ENCODE peak calls at places on chromosomes 5 and 9, in seven cellular contexts. D is keratinocyte, R is caudate nucleus, Z is body of pancreas, X is endodermal cell, N is GM23338, W is WERI-Rb-1. A is an unnamed sample.

GRCh38 chr5:169742773-169743296 is 105.8 kb downstream of the DOCK2 start:
- DNase-seq in D (no peak), R (no peak), Z (no peak), X (no peak), N (no peak), W (no peak), A (no peak)

GRCh38 chr5:10486511-10487344 is 45.0 kb downstream of the ROPN1L start:
- DNase-seq in D (no peak), R (no peak), Z (no peak), X (no peak), N (no peak), W (no peak), A (no peak)

GRCh38 chr5:129767927-129768380 is 20.1 kb downstream of the MINAR2 start:
- DNase-seq in D (peak), R (peak), Z (peak), X (peak), N (peak), W (peak), A (peak)

GRCh38 chr5:131302506-131302905 is 38.7 kb downstream of the CDC42SE2 start:
- DNase-seq in D (no peak), R (no peak), Z (no peak), X (no peak), N (no peak), W (no peak), A (no peak)

GRCh38 chr9:7433508-7434292 is 365.9 kb downstream of the DMAC1 start:
- DNase-seq in D (peak), R (no peak), Z (no peak), X (no peak), N (no peak), W (no peak), A (no peak)

GRCh38 chr9:93660647-93661046 is 84.3 kb downstream of the PHF2 start:
- DNase-seq in D (no peak), R (no peak), Z (no peak), X (no peak), N (no peak), W (peak), A (no peak)

GRCh38 chr5:116652196-116652729 is 77.6 kb upstream of the SEMA6A start:
- DNase-seq in D (peak), R (peak), Z (peak), X (peak), N (peak), W (no peak), A (no peak)

GRCh38 chr9:87433853-87434252 is 63.8 kb upstream of the DAPK1 start:
- DNase-seq in D (no peak), R (no peak), Z (no peak), X (no peak), N (no peak), W (no peak), A (no peak)

GRCh38 chr5:122054266-122054665 is 23.8 kb downstream of the LOX start:
- DNase-seq in D (no peak), R (no peak), Z (no peak), X (no peak), N (no peak), W (no peak), A (no peak)

GRCh38 chr5:59380350-59380951 is 513.1 kb downstream of the PDE4D start:
- DNase-seq in D (peak), R (no peak), Z (no peak), X (no peak), N (peak), W (no peak), A (peak)

GRCh38 chr9:116074658-116075057 is 78.9 kb upstream of the PAPPA start:
- DNase-seq in D (no peak), R (no peak), Z (no peak), X (no peak), N (no peak), W (no peak), A (no peak)

GRCh38 chr9:109314011-109314531 is 6.8 kb downstream of the EPB41L4B start:
- DNase-seq in D (no peak), R (no peak), Z (peak), X (no peak), N (no peak), W (peak), A (no peak)

GRCh38 chr9:96006961-96007360 is 131.5 kb downstream of the ERCC6L2 start:
- DNase-seq in D (no peak), R (no peak), Z (no peak), X (no peak), N (no peak), W (no peak), A (no peak)

GRCh38 chr9:81559741-81560140 is 129.6 kb downstream of the TLE1 start:
- DNase-seq in D (peak), R (no peak), Z (no peak), X (no peak), N (no peak), W (no peak), A (no peak)

GRCh38 chr5:143572671-143573070 is 169.2 kb upstream of the NR3C1 start:
- DNase-seq in D (no peak), R (no peak), Z (no peak), X (no peak), N (no peak), W (no peak), A (no peak)

GRCh38 chr9:96587295-96587694 is 32.3 kb downstream of the CDC14B start:
- DNase-seq in D (no peak), R (no peak), Z (no peak), X (no peak), N (no peak), W (no peak), A (no peak)

GRCh38 chr5:116990010-116990409 is 415.4 kb upstream of the SEMA6A start:
- DNase-seq in D (no peak), R (peak), Z (no peak), X (no peak), N (peak), W (no peak), A (no peak)

GRCh38 chr9:109299901-109300300 is 21.0 kb downstream of the EPB41L4B start:
- DNase-seq in D (no peak), R (no peak), Z (no peak), X (no peak), N (no peak), W (no peak), A (no peak)

GRCh38 chr5:116944171-116944570 is 369.5 kb upstream of the SEMA6A start:
- DNase-seq in D (no peak), R (no peak), Z (no peak), X (peak), N (peak), W (no peak), A (no peak)

GRCh38 chr5:9903806-9904205 is 273.7 kb upstream of the TAS2R1 start:
- DNase-seq in D (no peak), R (no peak), Z (no peak), X (no peak), N (no peak), W (no peak), A (no peak)

GRCh38 chr9:24245988-24246387 is 299.7 kb downstream of the IZUMO3 start:
- DNase-seq in D (no peak), R (no peak), Z (no peak), X (no peak), N (peak), W (peak), A (peak)

GRCh38 chr5:164139423-164139822 is 634.0 kb downstream of the MAT2B start:
- DNase-seq in D (no peak), R (no peak), Z (no peak), X (no peak), N (no peak), W (no peak), A (no peak)

GRCh38 chr5:156435101-156435500 is 108.1 kb downstream of the SGCD start:
- DNase-seq in D (no peak), R (no peak), Z (no peak), X (no peak), N (no peak), W (no peak), A (no peak)

GRCh38 chr9:125601986-125602385 is 105.0 kb downstream of the MAPKAP1 start:
- DNase-seq in D (no peak), R (no peak), Z (no peak), X (peak), N (no peak), W (no peak), A (no peak)

GRCh38 chr9:72577212-72577753 is 55.9 kb downstream of the TMC1 start:
- DNase-seq in D (peak), R (no peak), Z (peak), X (no peak), N (no peak), W (no peak), A (no peak)

GRCh38 chr9:109471994-109472393 is 26.1 kb downstream of the PTPN3 start:
- DNase-seq in D (no peak), R (no peak), Z (no peak), X (no peak), N (no peak), W (no peak), A (no peak)

GRCh38 chr9:129436751-129437625 is 183.9 kb downstream of the C9orf50 start:
- DNase-seq in D (no peak), R (peak), Z (peak), X (peak), N (no peak), W (peak), A (no peak)

GRCh38 chr5:81830602-81831001 is 79.7 kb upstream of the SSBP2 start:
- DNase-seq in D (no peak), R (no peak), Z (no peak), X (no peak), N (no peak), W (no peak), A (no peak)

GRCh38 chr5:176965633-176966032 is 40.9 kb downstream of the UIMC1 start:
- DNase-seq in D (no peak), R (no peak), Z (no peak), X (no peak), N (no peak), W (no peak), A (no peak)

GRCh38 chr5:21219966-21220365 is 1232.0 kb upstream of the CDH18 start:
- DNase-seq in D (no peak), R (no peak), Z (no peak), X (no peak), N (no peak), W (no peak), A (no peak)

GRCh38 chr9:83043583-83043982 is 19.4 kb downstream of the RASEF start:
- DNase-seq in D (no peak), R (no peak), Z (no peak), X (no peak), N (peak), W (no peak), A (peak)

GRCh38 chr5:171782332-171782966 is 3.2 kb upstream of the SMIM23 start:
- DNase-seq in D (no peak), R (no peak), Z (no peak), X (peak), N (no peak), W (no peak), A (no peak)
- H3K27ac ChIP-seq in D (no peak), R (no peak), Z (no peak), X (no peak), N (no peak), W (no peak), A (no peak)

GRCh38 chr5:33523208-33523771 is 82.5 kb downstream of the TARS1 start:
- DNase-seq in D (no peak), R (peak), Z (no peak), X (no peak), N (no peak), W (no peak), A (no peak)
- H3K27ac ChIP-seq in D (no peak), R (no peak), Z (no peak), X (no peak), N (no peak), W (no peak), A (no peak)

GRCh38 chr5:150034677-150035076 is 34.1 kb downstream of the HMGXB3 start:
- DNase-seq in D (no peak), R (no peak), Z (no peak), X (no peak), N (no peak), W (no peak), A (no peak)

GRCh38 chr5:150042459-150042858 is 41.9 kb downstream of the HMGXB3 start:
- DNase-seq in D (no peak), R (no peak), Z (no peak), X (no peak), N (no peak), W (no peak), A (no peak)

GRCh38 chr5:150035139-150035893 is 34.8 kb downstream of the HMGXB3 start:
- DNase-seq in D (no peak), R (no peak), Z (no peak), X (no peak), N (no peak), W (no peak), A (peak)

GRCh38 chr5:150036513-150036912 is 36.0 kb downstream of the HMGXB3 start:
- DNase-seq in D (peak), R (no peak), Z (no peak), X (no peak), N (no peak), W (no peak), A (no peak)

GRCh38 chr5:150038547-150038946 is 38.0 kb downstream of the HMGXB3 start:
- DNase-seq in D (no peak), R (no peak), Z (no peak), X (no peak), N (no peak), W (no peak), A (no peak)
- H3K27ac ChIP-seq in D (no peak), R (no peak), Z (no peak), X (no peak), N (no peak), W (no peak), A (no peak)

GRCh38 chr5:107958861-107959260 is 288.1 kb upstream of the EFNA5 start:
- DNase-seq in D (no peak), R (no peak), Z (no peak), X (no peak), N (no peak), W (no peak), A (no peak)
- H3K27ac ChIP-seq in D (no peak), R (no peak), Z (no peak), X (no peak), N (no peak), W (no peak), A (no peak)

GRCh38 chr9:100577776-100578448 is at the start of gene CAVIN4:
- DNase-seq in D (no peak), R (no peak), Z (no peak), X (no peak), N (no peak), W (no peak), A (no peak)
- H3K27ac ChIP-seq in D (no peak), R (no peak), Z (no peak), X (no peak), N (no peak), W (no peak), A (no peak)

DNA sequence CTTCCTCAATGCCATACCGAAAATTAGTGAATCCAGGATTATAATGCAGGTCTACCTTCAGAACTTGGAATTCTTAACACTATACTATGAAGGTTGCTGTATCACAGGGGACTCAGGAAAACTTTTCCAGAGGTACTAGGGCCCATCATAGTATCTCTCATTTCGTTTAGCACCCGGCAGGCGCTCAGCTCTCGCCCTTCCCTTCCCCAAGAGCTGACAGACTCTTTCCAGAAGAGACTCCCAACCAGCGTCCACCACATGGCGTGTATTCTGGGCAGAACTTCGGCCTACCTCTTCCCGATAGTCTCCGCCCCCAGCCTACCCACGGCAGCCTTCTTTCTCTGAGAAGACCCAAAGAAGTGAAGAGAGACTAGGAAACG is 271 bp downstream of the NOL8 start:
- DNase-seq in D (no peak), R (no peak), Z (no peak), X (no peak), N (no peak), W (no peak), A (no peak)
- H3K27ac ChIP-seq in D (peak), R (peak), Z (peak), X (no peak), N (peak), W (peak), A (peak)

DNA sequence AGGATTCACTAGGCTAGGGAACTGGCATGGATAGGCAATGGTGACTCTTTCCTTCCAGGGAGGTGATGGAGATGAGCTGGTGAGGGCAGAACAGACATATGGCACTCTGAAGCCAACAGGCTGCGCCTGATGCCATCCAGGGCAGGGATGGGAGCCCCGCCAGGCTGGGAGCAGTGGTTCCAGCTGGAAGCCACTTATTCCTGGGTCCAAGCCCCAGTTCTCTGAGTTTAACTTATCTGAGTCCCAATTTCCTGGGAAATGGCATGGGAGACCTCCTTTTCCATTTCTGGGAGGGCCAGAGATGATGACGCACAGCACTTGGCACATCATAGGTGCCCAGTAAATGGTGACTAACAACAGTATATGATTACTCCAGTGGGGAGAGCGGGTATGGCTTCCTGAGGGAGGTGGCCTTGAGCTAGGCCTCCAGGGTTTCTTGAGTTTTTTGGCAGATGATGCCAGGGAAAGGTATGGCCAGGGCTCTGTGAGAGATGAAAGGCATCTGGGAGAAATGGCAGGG is 7.2 kb downstream of the PDGFRB start:
- DNase-seq in D (no peak), R (no peak), Z (no peak), X (no peak), N (no peak), W (no peak), A (no peak)
- H3K27ac ChIP-seq in D (no peak), R (peak), Z (no peak), X (no peak), N (no peak), W (no peak), A (no peak)

DNA sequence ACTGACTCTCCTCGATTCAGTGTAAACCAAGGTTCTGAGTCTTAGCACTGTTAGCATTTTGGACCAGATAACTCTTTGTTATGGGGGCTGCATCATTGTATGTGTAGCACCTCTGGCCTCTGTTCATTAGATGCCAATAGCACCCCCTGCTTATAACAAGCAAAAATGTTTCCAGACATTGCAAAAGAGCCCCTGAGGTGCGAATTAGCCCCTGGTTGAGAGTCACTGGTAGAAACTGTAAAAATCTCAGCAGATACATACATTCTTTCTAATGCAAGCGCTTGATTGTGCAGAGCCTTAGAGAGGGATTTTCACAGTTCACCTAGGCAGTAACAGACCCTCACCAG is 2.8 kb downstream of the ADRB2 start:
- DNase-seq in D (no peak), R (no peak), Z (no peak), X (no peak), N (no peak), W (no peak), A (peak)
- H3K27ac ChIP-seq in D (peak), R (no peak), Z (no peak), X (no peak), N (no peak), W (no peak), A (peak)

GRCh38 chr5:72515211-72515610 is 8.0 kb upstream of the ZNF366 start:
- DNase-seq in D (no peak), R (no peak), Z (no peak), X (no peak), N (no peak), W (no peak), A (no peak)

GRCh38 chr5:72516916-72517315 is 9.7 kb upstream of the ZNF366 start:
- DNase-seq in D (no peak), R (no peak), Z (peak), X (no peak), N (no peak), W (no peak), A (no peak)

GRCh38 chr5:72522607-72523006 is 15.4 kb upstream of the ZNF366 start:
- DNase-seq in D (no peak), R (no peak), Z (no peak), X (no peak), N (no peak), W (no peak), A (no peak)

GRCh38 chr5:72519191-72519590 is 12.0 kb upstream of the ZNF366 start:
- DNase-seq in D (no peak), R (no peak), Z (no peak), X (no peak), N (no peak), W (no peak), A (no peak)

GRCh38 chr5:72517961-72518690 is 10.9 kb upstream of the ZNF366 start:
- DNase-seq in D (no peak), R (no peak), Z (no peak), X (no peak), N (no peak), W (no peak), A (no peak)
- H3K27ac ChIP-seq in D (no peak), R (peak), Z (peak), X (peak), N (no peak), W (no peak), A (no peak)

DNA sequence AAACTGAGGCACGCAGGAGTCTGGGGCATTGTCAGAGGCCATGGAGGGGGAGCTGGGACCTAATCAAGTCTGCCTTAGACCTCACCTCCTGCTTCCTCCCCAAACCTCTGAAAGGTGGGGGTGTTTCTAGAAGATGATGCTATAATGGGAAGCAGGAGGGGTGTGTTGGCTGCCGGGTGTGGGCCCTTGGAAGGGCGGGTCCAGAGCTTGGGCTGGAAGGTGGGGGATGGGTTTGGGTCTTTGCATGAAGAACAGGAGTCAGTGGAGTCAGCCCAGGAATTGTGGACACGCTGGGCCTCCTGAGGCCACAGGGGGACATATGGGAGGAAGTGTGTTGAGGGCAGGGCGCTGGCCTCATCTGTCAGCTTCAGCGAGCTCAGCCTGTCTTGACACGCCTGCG is 101.0 kb upstream of the FCN2 start:
- DNase-seq in D (no peak), R (no peak), Z (no peak), X (no peak), N (no peak), W (no peak), A (no peak)
- H3K27ac ChIP-seq in D (no peak), R (no peak), Z (no peak), X (no peak), N (no peak), W (no peak), A (no peak)

A was measured in MM.1S.